ENCODE peak calls at places on chromosomes 12 and 14, in seven cellular contexts. G, S, I, O, M, D and J are unnamed samples.

GRCh38 chr12:1920971-1921370 is 2.5 kb upstream of the CACNA2D4 start:
- DNase-seq in G (peak; percentile 42), S (no peak), I (no peak), O (no peak), M (no peak), D (no peak), J (no peak)

GRCh38 chr14:50321009-50321660 is 9.0 kb downstream of the DMAC2L start:
- DNase-seq in G (peak; percentile 70), S (peak; percentile 24), I (peak; percentile 96), O (peak; percentile 72), M (peak; percentile 93), D (peak; percentile 98), J (no peak)

GRCh38 chr12:114710151-114710550 is 26.2 kb upstream of the TBX3 start:
- DNase-seq in G (peak; percentile 64), S (no peak), I (no peak), O (no peak), M (no peak), D (no peak), J (no peak)

GRCh38 chr12:17992002-17992656 is 97.9 kb downstream of the RERGL start:
- DNase-seq in G (peak; percentile 80), S (no peak), I (peak; percentile 27), O (no peak), M (peak; percentile 59), D (peak; percentile 53), J (no peak)

GRCh38 chr14:34593740-34594375 is 36.1 kb downstream of the SNX6 start:
- DNase-seq in G (no peak), S (no peak), I (peak; percentile 22), O (no peak), M (peak; percentile 81), D (peak; percentile 26), J (no peak)

GRCh38 chr14:53953002-53953827 is 3.4 kb downstream of the BMP4 start:
- DNase-seq in G (peak; percentile 93), S (peak; percentile 88), I (peak; percentile 90), O (peak; percentile 76), M (peak; percentile 58), D (peak; percentile 89), J (peak; percentile 91)

GRCh38 chr12:128797119-128798118 is 26.3 kb downstream of the SLC15A4 start:
- DNase-seq in G (no peak), S (no peak), I (peak; percentile 54), O (no peak), M (no peak), D (peak; percentile 86), J (no peak)

GRCh38 chr12:72586456-72586855 is 314.3 kb downstream of the TRHDE start:
- DNase-seq in G (peak; percentile 58), S (no peak), I (no peak), O (no peak), M (no peak), D (no peak), J (no peak)

GRCh38 chr14:74980746-74981661 is 21.7 kb upstream of the EIF2B2 start:
- DNase-seq in G (peak; percentile 90), S (no peak), I (peak; percentile 64), O (no peak), M (peak; percentile 45), D (peak; percentile 45), J (no peak)

GRCh38 chr14:71415404-71415690 is 508.1 kb downstream of the PCNX1 start:
- DNase-seq in G (no peak), S (no peak), I (peak; percentile 84), O (no peak), M (peak; percentile 79), D (peak; percentile 77), J (no peak)

GRCh38 chr12:120598674-120599463 is 17.7 kb upstream of the POP5 start:
- DNase-seq in G (peak; percentile 76), S (no peak), I (peak; percentile 33), O (no peak), M (peak; percentile 72), D (no peak), J (no peak)

GRCh38 chr12:1435456-1435855 is 158.9 kb downstream of the FBXL14 start:
- DNase-seq in G (no peak), S (no peak), I (peak; percentile 46), O (no peak), M (peak; percentile 52), D (peak; percentile 8), J (peak; percentile 57)

GRCh38 chr14:69318241-69318640 is 58.3 kb downstream of the GALNT16 start:
- DNase-seq in G (no peak), S (no peak), I (no peak), O (no peak), M (no peak), D (no peak), J (no peak)

GRCh38 chr12:11228268-11228879 is 41.1 kb downstream of the PRB3 start:
- DNase-seq in G (peak; percentile 93), S (no peak), I (peak; percentile 39), O (peak; percentile 37), M (peak; percentile 65), D (peak; percentile 50), J (peak; percentile 32)

GRCh38 chr14:63186453-63186852 is 17.8 kb upstream of the RHOJ start:
- DNase-seq in G (no peak), S (no peak), I (peak; percentile 84), O (no peak), M (peak; percentile 53), D (peak; percentile 81), J (no peak)

GRCh38 chr14:54564799-54565235 is 2.1 kb upstream of the SAMD4A start:
- DNase-seq in G (no peak), S (no peak), I (peak; percentile 84), O (no peak), M (peak; percentile 86), D (peak; percentile 78), J (no peak)

GRCh38 chr12:102958073-102958829 is 777 bp downstream of the ASCL1 start:
- DNase-seq in G (peak; percentile 93), S (no peak), I (peak; percentile 10), O (no peak), M (peak; percentile 54), D (peak; percentile 30), J (peak; percentile 31)

GRCh38 chr14:96212140-96212539 is 7.5 kb downstream of the BDKRB2 start:
- DNase-seq in G (no peak), S (no peak), I (peak; percentile 49), O (no peak), M (peak; percentile 48), D (no peak), J (no peak)

GRCh38 chr12:128657378-128657777 is 166.4 kb downstream of the SLC15A4 start:
- DNase-seq in G (no peak), S (no peak), I (no peak), O (no peak), M (no peak), D (no peak), J (no peak)

GRCh38 chr14:72366619-72367018 is 434.4 kb downstream of the RGS6 start:
- DNase-seq in G (no peak), S (no peak), I (no peak), O (peak; percentile 45), M (no peak), D (no peak), J (no peak)

GRCh38 chr12:123942277-123942653 is 30.4 kb downstream of the CCDC92 start:
- DNase-seq in G (no peak), S (no peak), I (peak; percentile 81), O (no peak), M (peak; percentile 85), D (peak; percentile 78), J (no peak)

GRCh38 chr12:112901271-112901670 is 5.5 kb upstream of the OAS1 start:
- DNase-seq in G (no peak), S (no peak), I (no peak), O (no peak), M (no peak), D (no peak), J (peak; percentile 81)

GRCh38 chr12:121560392-121561021 is 20.3 kb downstream of the KDM2B start:
- DNase-seq in G (peak; percentile 59), S (no peak), I (no peak), O (no peak), M (no peak), D (no peak), J (no peak)

GRCh38 chr12:14846042-14846587 is 2.8 kb upstream of the ART4 start:
- DNase-seq in G (no peak), S (no peak), I (no peak), O (no peak), M (no peak), D (peak; percentile 70), J (no peak)

GRCh38 chr12:49784756-49785409 is 43.3 kb downstream of the NCKAP5L start:
- DNase-seq in G (no peak), S (no peak), I (peak; percentile 62), O (no peak), M (peak; percentile 70), D (peak; percentile 42), J (no peak)

GRCh38 chr12:54459355-54459754 is 14.0 kb downstream of the GTSF1 start:
- DNase-seq in G (no peak), S (no peak), I (peak; percentile 10), O (no peak), M (no peak), D (no peak), J (no peak)

GRCh38 chr12:56530390-56531055 is 8.9 kb downstream of the RBMS2 start:
- DNase-seq in G (no peak), S (no peak), I (peak; percentile 25), O (no peak), M (no peak), D (no peak), J (no peak)
- H3K4me3 ChIP-seq in G (no peak overlapping the region), S (no peak overlapping the region), I (no peak overlapping the region), O (no peak overlapping the region), M (no peak overlapping the region), D (no peak overlapping the region), J (no peak overlapping the region)

DNA sequence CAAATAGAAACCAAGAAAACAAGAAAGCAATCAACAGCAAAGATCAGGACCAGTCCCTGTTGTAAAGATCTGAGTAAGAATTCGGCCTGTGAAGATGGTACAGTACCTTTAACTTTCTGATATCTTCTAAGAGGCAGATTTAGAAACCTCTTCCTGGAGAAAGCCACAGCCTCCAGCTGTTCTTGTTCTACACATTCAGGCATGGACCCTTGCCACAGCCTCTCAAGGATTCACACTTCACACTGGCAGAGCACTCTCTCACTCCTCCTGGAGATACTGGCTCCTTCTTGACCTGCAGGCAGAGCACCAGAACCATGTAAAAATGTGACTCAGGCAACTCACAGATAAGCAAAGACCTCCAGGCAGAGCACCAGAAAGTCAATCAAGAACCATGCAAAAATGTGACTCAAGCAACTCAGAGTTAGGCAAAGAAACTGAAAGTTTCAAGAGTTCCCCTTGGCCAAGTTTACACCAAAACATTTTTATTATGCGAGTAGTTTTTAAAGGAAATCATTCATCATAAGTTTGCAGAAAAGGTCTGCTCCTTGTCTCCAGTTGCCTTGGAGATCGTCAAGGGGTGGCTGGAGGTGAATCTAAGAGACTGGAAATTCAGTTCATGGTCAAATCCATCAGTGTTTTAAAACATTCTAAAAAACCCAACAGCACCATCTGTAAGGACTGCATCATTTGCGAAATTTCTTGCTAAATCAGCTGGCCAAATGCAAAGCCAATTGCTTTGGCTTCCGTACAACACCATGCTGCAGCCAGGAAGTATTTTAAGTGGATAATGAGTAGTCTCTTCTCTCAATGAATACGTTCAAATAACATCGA is 119.3 kb upstream of the MDM1 start:
- DNase-seq in G (no peak), S (peak; percentile 15), I (peak; percentile 93), O (no peak), M (peak; percentile 85), D (peak; percentile 85), J (no peak)
- H3K4me3 ChIP-seq in G (no peak overlapping the region), S (peak overlapping the region; percentile 15), I (no peak overlapping the region), O (no peak overlapping the region), M (peak overlapping the region; percentile 47), D (peak overlapping the region; percentile 4), J (no peak overlapping the region)

GRCh38 chr14:64507376-64508156 is 3.0 kb downstream of the ZBTB1 start:
- DNase-seq in G (no peak), S (no peak), I (peak; percentile 39), O (no peak), M (peak; percentile 68), D (no peak), J (no peak)
- H3K4me3 ChIP-seq in G (peak overlapping the region; percentile 93), S (peak overlapping the region; percentile 95), I (no peak overlapping the region), O (no peak overlapping the region), M (peak overlapping the region; percentile 91), D (peak overlapping the region; percentile 40), J (no peak overlapping the region)

GRCh38 chr14:73786632-73786941 is 65.0 kb upstream of the PTGR2 start:
- DNase-seq in G (peak; percentile 85), S (peak; percentile 59), I (peak; percentile 51), O (no peak), M (peak; percentile 56), D (no peak), J (peak; percentile 72)
- H3K4me3 ChIP-seq in G (peak overlapping the region; percentile 86), S (peak overlapping the region; percentile 80), I (peak overlapping the region; percentile 64), O (peak overlapping the region; percentile 70), M (peak overlapping the region; percentile 82), D (peak overlapping the region; percentile 63), J (peak overlapping the region; percentile 70)